ENCODE peak calls at places on chromosomes 4 and X, in four cellular contexts. H is tibial artery, N is GF-D8, L is hepatic stellate cell. T is an unnamed sample.

GRCh38 chr4:25795566-25796454 is 67.0 kb downstream of the SEL1L3 start:
- DNase-seq in H (no peak), L (peak), N (no peak), T (no peak)

GRCh38 chr4:12791536-12791935 is 692.6 kb downstream of the RAB28 start:
- DNase-seq in H (no peak), L (no peak), N (no peak), T (no peak)

GRCh38 chr4:185128272-185129119 is 14.6 kb upstream of the SLC25A4 start:
- DNase-seq in N (no peak), L (peak), H (no peak), T (no peak)

GRCh38 chr4:41632481-41633073 is 94.6 kb downstream of the LIMCH1 start:
- DNase-seq in H (no peak), N (no peak), L (no peak), T (no peak)

GRCh38 chrX:129654652-129655546 is at the start of gene APLN:
- DNase-seq in L (no peak), H (peak), N (no peak), T (peak)

GRCh38 chr4:42302348-42302747 is 94.9 kb upstream of the SHISA3 start:
- DNase-seq in L (peak), H (no peak), N (no peak), T (no peak)

GRCh38 chr4:90030953-90031352 is 96.2 kb upstream of the CCSER1 start:
- DNase-seq in L (no peak), H (no peak), N (no peak), T (no peak)

GRCh38 chr4:87103691-87104187 is 116.7 kb downstream of the KLHL8 start:
- DNase-seq in N (no peak), L (peak), H (no peak), T (no peak)

GRCh38 chr4:36399762-36400353 is 118.4 kb downstream of the DTHD1 start:
- DNase-seq in L (no peak), H (no peak), N (no peak), T (no peak)

GRCh38 chr4:26821677-26822503 is 38.8 kb upstream of the STIM2 start:
- DNase-seq in N (no peak), L (no peak), H (no peak), T (no peak)

GRCh38 chrX:106959897-106960296 is 39.7 kb downstream of the CLDN2 start:
- DNase-seq in N (no peak), H (no peak), L (peak), T (no peak)

GRCh38 chr4:2934077-2934812 is 29.0 kb downstream of the NOP14 start:
- DNase-seq in N (peak), L (peak), H (peak), T (peak)

GRCh38 chr4:184511156-184511555 is 36.8 kb upstream of the IRF2 start:
- DNase-seq in H (no peak), N (no peak), L (no peak), T (no peak)

T was measured in coronary artery.